ENCODE peak calls at places on chromosomes 5 and 9, in eight cellular contexts. F is stromal cell of bone marrow, I is SW480, E is fibroblast of pulmonary artery, O is WTC11, U is lung, C is AG04450, V is esophagus muscularis mucosa. W is an unnamed sample.

GRCh38 chr9:132583584-132584304 is 1.3 kb downstream of the BARHL1 start:
- DNase-seq in F (no peak), I (no peak), E (no peak), O (no peak), U (no peak), C (no peak), V (no peak), W (no peak)

GRCh38 chr5:75510417-75510835 is 1.0 kb downstream of the CERT1 start:
- DNase-seq in F (no peak), I (peak; percentile 23), E (peak; percentile 43), O (no peak), U (no peak), C (no peak), V (no peak), W (no peak)

GRCh38 chr5:35854248-35854647 is 2.4 kb upstream of the IL7R start:
- DNase-seq in F (no peak), I (no peak), E (no peak), O (no peak), U (no peak), C (no peak), V (no peak), W (no peak)

GRCh38 chr5:1359713-1360112 is 14.8 kb upstream of the CLPTM1L start:
- DNase-seq in F (no peak), I (no peak), E (no peak), O (no peak), U (no peak), C (no peak), V (no peak), W (no peak)

GRCh38 chr9:95096807-95097206 is 220.7 kb downstream of the FANCC start:
- DNase-seq in F (no peak), I (no peak), E (no peak), O (no peak), U (no peak), C (no peak), V (no peak), W (no peak)

GRCh38 chr5:611731-612486 is at the start of gene CEP72:
- DNase-seq in F (peak; percentile 65), I (peak; percentile 90), E (peak; percentile 82), O (peak; percentile 92), U (peak; percentile 91), C (peak; percentile 39), V (peak; percentile 95), W (peak; percentile 87)

GRCh38 chr9:93013856-93014582 is 44.5 kb upstream of the SUSD3 start:
- DNase-seq in F (no peak), I (no peak), E (no peak), O (peak; percentile 47), U (no peak), C (no peak), V (no peak), W (no peak)

GRCh38 chr5:180718810-180719453 is 20.9 kb downstream of the OR2Y1 start:
- DNase-seq in F (peak; percentile 14), I (peak; percentile 41), E (peak; percentile 52), O (no peak), U (no peak), C (peak; percentile 4), V (peak; percentile 79), W (peak; percentile 6)

GRCh38 chr5:141889282-141889871 is 11.2 kb upstream of the PCDH1 start:
- DNase-seq in F (peak; percentile 18), I (no peak), E (peak; percentile 37), O (no peak), U (no peak), C (no peak), V (no peak), W (no peak)

GRCh38 chr5:133147411-133147810 is 95.6 kb downstream of the HSPA4 start:
- DNase-seq in F (no peak), I (no peak), E (peak; percentile 38), O (no peak), U (no peak), C (no peak), V (peak; percentile 89), W (no peak)

GRCh38 chr5:168881427-168882149 is 302.4 kb upstream of the PANK3 start:
- DNase-seq in F (no peak), I (no peak), E (no peak), O (peak; percentile 68), U (no peak), C (no peak), V (no peak), W (no peak)

GRCh38 chr9:91898451-91899433 is 51.3 kb downstream of the ROR2 start:
- DNase-seq in F (no peak), I (no peak), E (peak; percentile 57), O (peak; percentile 40), U (no peak), C (no peak), V (no peak), W (peak; percentile 93)

GRCh38 chr9:136002886-136003285 is 41.7 kb upstream of the UBAC1 start:
- DNase-seq in F (no peak), I (no peak), E (peak; percentile 24), O (no peak), U (no peak), C (no peak), V (no peak), W (no peak)

GRCh38 chr5:106121972-106122605 is 1548.6 kb downstream of the EFNA5 start:
- DNase-seq in F (no peak), I (no peak), E (peak; percentile 19), O (peak; percentile 67), U (no peak), C (no peak), V (no peak), W (no peak)

GRCh38 chr5:9588254-9588653 is 41.9 kb downstream of the TAS2R1 start:
- DNase-seq in F (no peak), I (no peak), E (no peak), O (no peak), U (no peak), C (no peak), V (peak; percentile 70), W (no peak)

GRCh38 chr9:102569436-102569835 is 425.7 kb upstream of the CYLC2 start:
- DNase-seq in F (no peak), I (no peak), E (no peak), O (peak; percentile 15), U (no peak), C (no peak), V (no peak), W (no peak)

GRCh38 chr5:8842906-8843590 is 702.8 kb downstream of the SEMA5A start:
- DNase-seq in F (no peak), I (peak; percentile 21), E (peak; percentile 48), O (no peak), U (no peak), C (no peak), V (no peak), W (no peak)

GRCh38 chr9:128712451-128713410 is 10.4 kb downstream of the PKN3 start:
- DNase-seq in F (no peak), I (no peak), E (no peak), O (peak; percentile 8), U (no peak), C (no peak), V (no peak), W (no peak)

GRCh38 chr5:93800988-93801811 is 59.8 kb upstream of the POU5F2 start:
- DNase-seq in F (peak; percentile 45), I (no peak), E (peak; percentile 73), O (no peak), U (peak; percentile 31), C (no peak), V (no peak), W (peak; percentile 41)

GRCh38 chr5:10355071-10355889 is 1.8 kb downstream of the MARCHF6 start:
- DNase-seq in F (no peak), I (peak; percentile 61), E (peak; percentile 35), O (no peak), U (no peak), C (no peak), V (no peak), W (no peak)

GRCh38 chr5:176700239-176700847 is 53.1 kb downstream of the TSPAN17 start:
- DNase-seq in F (no peak), I (no peak), E (peak; percentile 11), O (peak; percentile 70), U (no peak), C (no peak), V (no peak), W (no peak)

GRCh38 chr9:123304340-123304691 is 35.9 kb upstream of the STRBP start:
- DNase-seq in F (no peak), I (no peak), E (no peak), O (no peak), U (no peak), C (no peak), V (no peak), W (no peak)

GRCh38 chr5:136620016-136620419 is 254.7 kb upstream of the TRPC7 start:
- DNase-seq in F (no peak), I (no peak), E (peak; percentile 50), O (no peak), U (no peak), C (no peak), V (no peak), W (no peak)

GRCh38 chr5:115840825-115841224 is 540 bp downstream of the ATG12 start:
- DNase-seq in F (no peak), I (no peak), E (no peak), O (no peak), U (no peak), C (no peak), V (no peak), W (no peak)

GRCh38 chr5:137146402-137146889 is 352.7 kb downstream of the SPOCK1 start:
- DNase-seq in F (peak; percentile 99), I (peak; percentile 16), E (peak; percentile 94), O (no peak), U (no peak), C (peak; percentile 70), V (no peak), W (no peak)

GRCh38 chr5:111550282-111551020 is 38.1 kb upstream of the STARD4 start:
- DNase-seq in F (peak; percentile 95), I (peak; percentile 84), E (peak; percentile 98), O (peak; percentile 73), U (peak; percentile 76), C (peak; percentile 94), V (peak; percentile 94), W (peak; percentile 84)

GRCh38 chr9:34647084-34647403 is 569 bp downstream of the GALT start:
- DNase-seq in F (no peak), I (no peak), E (no peak), O (no peak), U (no peak), C (no peak), V (no peak), W (no peak)

GRCh38 chr5:35813456-35813855 is 43.2 kb upstream of the IL7R start:
- DNase-seq in F (no peak), I (no peak), E (no peak), O (no peak), U (no peak), C (no peak), V (no peak), W (no peak)

GRCh38 chr9:110059461-110059860 is 148.5 kb downstream of the C9orf152 start:
- DNase-seq in F (no peak), I (no peak), E (no peak), O (no peak), U (no peak), C (no peak), V (no peak), W (no peak)

GRCh38 chr9:2967779-2968178 is 123.9 kb upstream of the PUM3 start:
- DNase-seq in F (peak; percentile 4), I (no peak), E (no peak), O (no peak), U (no peak), C (no peak), V (no peak), W (no peak)